ENCODE peak calls at places on chromosome 13, in eight cellular contexts. D is OCI-LY7, E is MM.1S, Q is PC-9, C is hepatocyte, H is PC-3, F is SK-N-SH, S is HCT116. U is an unnamed sample. For H3K9me2, the result is how much of the 10 kb centered on the place peaks cover.

GRCh38 chr13:48316826-48317510 is 13.4 kb downstream of the RB1 start:
- DNase-seq in D (no peak), E (no peak), Q (no peak), C (no peak), H (no peak), F (no peak), S (no peak), U (no peak)

GRCh38 chr13:67619346-67619745 is 389.2 kb upstream of the PCDH9 start:
- DNase-seq in D (no peak), E (no peak), Q (no peak), C (no peak), H (peak), F (no peak), S (no peak), U (no peak)

GRCh38 chr13:49776871-49777270 is 15.6 kb downstream of the KPNA3 start:
- DNase-seq in D (no peak), E (no peak), Q (no peak), C (no peak), H (no peak), F (no peak), S (no peak), U (no peak)

GRCh38 chr13:21326155-21327030 is 132.7 kb downstream of the ZDHHC20 start:
- DNase-seq in D (no peak), E (no peak), Q (peak), C (peak), H (no peak), F (peak), S (no peak), U (peak)

GRCh38 chr13:112320303-112320702 is 55.9 kb upstream of the SPACA7 start:
- DNase-seq in D (no peak), E (no peak), Q (no peak), C (no peak), H (no peak), F (no peak), S (no peak), U (no peak)

GRCh38 chr13:77714119-77714755 is 16.8 kb downstream of the SLAIN1 start:
- DNase-seq in D (no peak), E (no peak), Q (no peak), C (no peak), H (no peak), F (no peak), S (no peak), U (no peak)

GRCh38 chr13:98942485-98942884 is 35.4 kb downstream of the DOCK9 start:
- DNase-seq in D (no peak), E (no peak), Q (no peak), C (no peak), H (no peak), F (no peak), S (no peak), U (no peak)

GRCh38 chr13:20534038-20534608 is 8.5 kb upstream of the CRYL1 start:
- DNase-seq in D (no peak), E (no peak), Q (no peak), C (no peak), H (no peak), F (no peak), S (no peak), U (no peak)

GRCh38 chr13:80337011-80337688 is 3.8 kb downstream of the SPRY2 start:
- DNase-seq in D (no peak), E (no peak), Q (no peak), C (peak), H (no peak), F (peak), S (no peak), U (no peak)

GRCh38 chr13:20498659-20499058 is 27.0 kb downstream of the CRYL1 start:
- DNase-seq in D (no peak), E (no peak), Q (no peak), C (no peak), H (no peak), F (no peak), S (no peak), U (no peak)

GRCh38 chr13:45707701-45708100 is 5.6 kb downstream of the CBY2 start:
- DNase-seq in D (no peak), E (no peak), Q (no peak), C (no peak), H (no peak), F (no peak), S (no peak), U (no peak)

GRCh38 chr13:28569886-28570285 is 75.0 kb upstream of the FLT1 start:
- DNase-seq in D (no peak), E (no peak), Q (no peak), C (no peak), H (no peak), F (no peak), S (no peak), U (no peak)

GRCh38 chr13:43132911-43133310 is 109.5 kb downstream of the DNAJC15 start:
- DNase-seq in D (peak), E (no peak), Q (no peak), C (no peak), H (no peak), F (no peak), S (no peak), U (no peak)

GRCh38 chr13:74068471-74068870 is 65.7 kb downstream of the KLF12 start:
- DNase-seq in D (no peak), E (no peak), Q (no peak), C (no peak), H (no peak), F (no peak), S (no peak), U (no peak)

GRCh38 chr13:81540777-81541176 is 1199.9 kb upstream of the SPRY2 start:
- DNase-seq in D (no peak), E (no peak), Q (no peak), C (peak), H (peak), F (peak), S (no peak), U (peak)

GRCh38 chr13:113920606-113921306 is 53.1 kb downstream of the C13orf46 start:
- DNase-seq in D (no peak), E (no peak), Q (no peak), C (no peak), H (no peak), F (no peak), S (no peak), U (no peak)

GRCh38 chr13:98214707-98215106 is 37.6 kb upstream of the RNF113B start:
- DNase-seq in D (no peak), E (no peak), Q (peak), C (peak), H (peak), F (no peak), S (peak), U (no peak)

GRCh38 chr13:37225414-37226047 is 120.1 kb upstream of the CSNK1A1L start:
- DNase-seq in D (no peak), E (no peak), Q (no peak), C (no peak), H (no peak), F (no peak), S (no peak), U (no peak)

GRCh38 chr13:23608704-23609413 is 38.6 kb downstream of the TNFRSF19 start:
- DNase-seq in D (no peak), E (no peak), Q (no peak), C (no peak), H (no peak), F (peak), S (no peak), U (no peak)
- H3K4me3 ChIP-seq in D (no peak), E (peak), Q (no peak), C (no peak), H (peak), F (no peak), S (no peak), U (no peak)

DNA sequence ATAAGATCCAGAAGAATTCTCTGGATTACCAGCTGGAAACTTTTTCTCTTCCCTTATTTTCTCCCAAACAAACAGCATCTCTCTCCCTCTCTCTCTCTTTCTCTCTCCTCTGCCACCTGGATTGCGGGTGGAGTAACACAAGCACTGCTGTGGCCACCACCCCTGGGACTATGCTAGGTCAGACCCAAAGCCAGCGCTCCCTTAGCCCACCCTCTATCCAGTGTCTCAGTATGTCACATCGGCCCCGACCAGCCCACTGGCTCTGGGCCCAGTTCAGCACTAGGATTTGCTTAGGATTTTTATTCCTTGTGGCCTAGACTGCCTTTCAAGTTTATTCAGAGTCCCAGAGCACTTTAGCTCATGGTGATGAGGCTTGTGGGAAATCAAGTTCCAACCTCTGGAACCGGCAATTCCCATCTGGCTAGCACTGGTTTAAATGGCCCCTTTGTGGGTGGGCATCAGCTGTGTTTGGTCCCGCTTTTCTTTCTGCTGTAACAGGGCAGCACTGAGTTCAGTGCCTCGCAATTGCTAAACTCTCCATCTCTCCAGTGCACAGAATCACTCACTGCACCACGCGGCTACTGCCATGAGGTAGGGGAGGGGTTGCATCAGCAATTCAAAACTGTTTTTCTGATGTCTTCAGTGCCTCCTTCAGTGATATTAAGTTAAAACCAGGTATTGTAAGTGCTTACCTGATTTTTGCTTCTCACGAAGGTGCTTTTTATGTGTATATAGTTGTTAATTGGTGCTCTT is 1623.1 kb downstream of the SLITRK5 start:
- DNase-seq in D (no peak), E (no peak), Q (no peak), C (no peak), H (no peak), F (no peak), S (no peak), U (peak)
- H3K9me2 ChIP-seq in D (under half), E (under half), Q (under half), C (under half), H (under half), F (under half), S (under half), U (under half)

DNA sequence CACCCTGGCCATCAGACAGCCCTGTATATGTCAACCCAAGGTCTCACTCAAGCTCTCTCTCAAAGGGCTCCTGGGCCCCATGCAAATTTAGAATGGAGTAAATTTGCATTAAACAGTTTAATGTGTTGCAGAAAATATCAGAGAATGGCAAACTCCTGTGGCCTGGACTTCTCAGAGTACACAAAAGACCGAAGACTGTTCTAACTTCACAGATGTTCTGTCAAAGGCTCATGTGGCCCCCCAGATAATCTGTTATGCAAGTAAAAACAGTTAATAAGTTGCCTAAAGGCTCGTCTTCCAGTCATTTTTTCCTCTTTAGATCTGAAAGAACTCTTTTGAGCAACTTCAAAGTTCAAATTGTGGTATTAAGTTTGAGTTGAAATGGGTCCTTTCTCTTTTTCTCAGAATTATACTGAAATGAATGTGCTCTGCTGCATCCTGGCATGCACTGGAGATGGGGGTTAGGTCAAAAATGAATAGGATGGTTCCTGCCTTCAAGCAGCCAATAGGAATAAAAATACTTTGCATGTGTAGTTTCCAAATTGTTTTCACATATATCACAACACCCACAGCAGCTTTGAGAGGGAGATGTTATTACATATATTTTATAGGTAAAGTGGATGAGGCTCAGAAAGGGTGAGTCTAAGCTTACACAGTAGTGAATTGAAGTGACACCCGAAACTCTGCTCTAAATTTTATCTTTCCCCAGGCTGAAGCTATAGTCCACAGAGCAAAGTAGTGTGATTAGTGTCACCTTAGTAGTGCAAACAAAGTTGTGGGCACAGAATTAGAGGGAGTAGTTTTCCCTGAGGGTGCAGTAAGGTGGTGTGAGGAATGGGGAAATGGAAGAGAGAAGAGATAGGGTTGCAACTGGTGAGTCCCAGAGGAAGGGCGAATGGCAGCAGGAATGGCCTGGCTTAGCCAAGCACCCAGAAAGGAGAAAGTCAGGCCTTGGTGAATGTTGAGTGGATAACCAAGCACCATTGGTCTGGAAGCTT is 205.0 kb upstream of the RFC3 start:
- DNase-seq in D (no peak), E (no peak), Q (no peak), C (no peak), H (no peak), F (no peak), S (no peak), U (no peak)
- TF ChIP-seq CTCF in D (no peak), E (no peak), Q (no peak), C (no peak), H (no peak), F (no peak), S (no peak), U (no peak)

GRCh38 chr13:70107125-70107497 is 515 bp upstream of the ATXN8OS start:
- DNase-seq in D (no peak), E (no peak), Q (no peak), C (no peak), H (no peak), F (peak), S (no peak), U (no peak)
- H3K4me3 ChIP-seq in D (no peak), E (no peak), Q (no peak), C (no peak), H (no peak), F (peak), S (no peak), U (peak)

DNA sequence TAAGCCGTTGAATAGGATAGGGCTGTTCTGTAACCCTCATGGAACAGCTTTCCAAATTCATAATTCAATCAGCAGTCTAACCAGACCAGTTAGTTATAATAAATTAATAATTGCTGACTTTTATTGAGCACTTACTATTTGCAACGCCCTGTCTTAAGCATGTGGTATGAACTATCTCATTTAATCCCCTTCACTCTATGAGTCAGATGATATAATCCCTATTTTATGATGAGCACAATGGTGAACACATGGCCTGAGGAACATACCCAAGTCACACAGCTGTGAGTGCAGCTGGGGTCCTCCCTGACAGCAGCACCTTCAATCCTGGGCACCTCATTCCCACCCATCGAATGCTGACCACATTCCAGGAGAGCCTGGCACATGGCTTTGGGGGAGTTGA is 28.0 kb upstream of the SACS start:
- DNase-seq in D (no peak), E (no peak), Q (no peak), C (no peak), H (no peak), F (no peak), S (no peak), U (no peak)
- H3K9me2 ChIP-seq in D (under half), E (under half), Q (under half), C (under half), H (under half), F (under half), S (under half), U (under half)

GRCh38 chr13:33290421-33290965 is 4.9 kb upstream of the STARD13 start:
- DNase-seq in D (no peak), E (no peak), Q (no peak), C (no peak), H (no peak), F (no peak), S (no peak), U (no peak)
- TF ChIP-seq CTCF in D (no peak), E (no peak), Q (no peak), C (no peak), H (no peak), F (no peak), S (no peak), U (no peak)

DNA sequence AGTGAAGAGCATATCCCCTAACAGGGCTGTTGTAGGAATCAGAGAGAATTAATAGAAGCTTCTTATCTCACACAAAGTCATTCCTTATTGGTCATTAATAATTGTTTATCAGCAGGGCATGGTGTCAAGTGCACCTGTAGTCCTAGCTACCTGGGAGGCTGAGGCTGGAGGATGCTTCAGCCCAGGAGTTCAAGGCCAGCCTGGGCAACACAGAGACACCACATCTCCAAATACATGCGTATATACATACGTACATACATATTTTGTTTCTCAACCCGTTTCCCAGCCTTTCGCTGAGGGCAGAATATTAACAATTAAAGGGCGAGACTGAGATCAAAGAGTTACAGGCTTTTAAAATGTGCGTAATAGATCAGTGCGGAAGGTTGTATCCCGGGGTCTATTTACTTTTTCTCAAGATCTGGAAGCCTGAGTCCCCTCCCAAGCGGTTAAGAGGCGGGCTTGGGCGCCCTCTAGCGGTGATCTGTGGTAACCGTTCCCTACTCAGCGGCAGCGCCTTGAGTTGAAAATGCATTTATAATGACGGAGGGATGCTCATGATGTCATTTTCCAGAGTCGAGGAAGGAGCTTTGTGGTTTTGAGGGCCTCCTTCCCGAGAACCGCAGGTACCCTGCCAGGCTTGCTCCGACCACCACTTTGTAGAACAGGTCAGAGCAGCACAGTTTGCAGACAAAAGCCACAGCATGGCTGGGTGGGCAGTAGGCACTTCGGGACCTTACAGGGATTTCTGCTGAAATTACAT is 169.6 kb upstream of the GPR12 start:
- DNase-seq in D (peak), E (peak), Q (no peak), C (peak), H (peak), F (peak), S (peak), U (peak)
- H3K4me3 ChIP-seq in D (peak), E (no peak), Q (no peak), C (no peak), H (peak), F (peak), S (peak), U (peak)